ENCODE peak calls at places on chromosomes 16 and 17, in eight cellular contexts. T is cardiac fibroblast; O is astrocyte of the spinal cord; F is heart right ventricle; Y is left ventricle myocardium inferior; X is CD8-positive, alpha-beta T cell; C is left lung; E is hepatocyte. I is an unnamed sample.

GRCh38 chr16:24668481-24669001 is 60.9 kb upstream of the TNRC6A start:
- DNase-seq in T (peak), O (peak), F (peak), Y (no peak), X (no peak), C (no peak), E (no peak), I (peak)

GRCh38 chr16:28163699-28164584 is 47.8 kb downstream of the XPO6 start:
- DNase-seq in T (peak), O (peak), F (no peak), Y (no peak), X (no peak), C (no peak), E (no peak), I (no peak)

GRCh38 chr17:51703364-51704341 is 443.3 kb downstream of the UTP18 start:
- DNase-seq in T (peak), O (peak), F (peak), Y (peak), X (no peak), C (no peak), E (no peak), I (peak)

GRCh38 chr16:68704232-68704867 is 32.7 kb upstream of the CDH1 start:
- DNase-seq in T (peak), O (peak), F (peak), Y (peak), X (peak), C (peak), E (peak), I (no peak)

GRCh38 chr16:68668266-68668665 is 23.2 kb downstream of the CDH3 start:
- DNase-seq in T (no peak), O (no peak), F (no peak), Y (no peak), X (no peak), C (no peak), E (no peak), I (no peak)

GRCh38 chr16:86383488-86384262 is 126.7 kb upstream of the FOXF1 start:
- DNase-seq in T (peak), O (peak), F (no peak), Y (no peak), X (no peak), C (no peak), E (no peak), I (no peak)

GRCh38 chr17:50638851-50639767 is 4.4 kb downstream of the ABCC3 start:
- DNase-seq in T (peak), O (peak), F (peak), Y (peak), X (no peak), C (peak), E (peak), I (peak)

GRCh38 chr16:24536671-24537070 is 2.7 kb upstream of the RBBP6 start:
- DNase-seq in T (no peak), O (no peak), F (no peak), Y (no peak), X (no peak), C (no peak), E (no peak), I (no peak)

GRCh38 chr17:9929873-9930272 is 24.8 kb upstream of the RCVRN start:
- DNase-seq in T (no peak), O (no peak), F (no peak), Y (no peak), X (no peak), C (no peak), E (no peak), I (no peak)

GRCh38 chr16:85554114-85554790 is 58.9 kb upstream of the GSE1 start:
- DNase-seq in T (peak), O (peak), F (peak), Y (peak), X (peak), C (peak), E (peak), I (peak)

GRCh38 chr17:56815711-56816110 is 18.0 kb downstream of the C17orf67 start:
- DNase-seq in T (peak), O (peak), F (no peak), Y (no peak), X (no peak), C (no peak), E (no peak), I (no peak)

GRCh38 chr16:89475144-89475543 is 15.2 kb downstream of the ANKRD11 start:
- DNase-seq in T (no peak), O (no peak), F (no peak), Y (no peak), X (no peak), C (no peak), E (no peak), I (no peak)

GRCh38 chr16:79261461-79261860 is 339.1 kb downstream of the MAF start:
- DNase-seq in T (no peak), O (no peak), F (peak), Y (peak), X (no peak), C (no peak), E (peak), I (no peak)

GRCh38 chr17:36148559-36149295 is 27.7 kb downstream of the TBC1D3B start:
- DNase-seq in T (peak), O (peak), F (peak), Y (peak), X (peak), C (peak), E (peak), I (peak)

GRCh38 chr16:66741131-66741900 is 10.1 kb downstream of the DYNC1LI2 start:
- DNase-seq in T (peak), O (peak), F (peak), Y (peak), X (no peak), C (peak), E (peak), I (peak)

GRCh38 chr17:8029121-8029520 is 9.7 kb upstream of the ALOX15B start:
- DNase-seq in T (peak), O (no peak), F (no peak), Y (no peak), X (no peak), C (no peak), E (no peak), I (no peak)

GRCh38 chr16:13194766-13195165 is 293.4 kb downstream of the SHISA9 start:
- DNase-seq in T (no peak), O (no peak), F (no peak), Y (no peak), X (no peak), C (no peak), E (no peak), I (no peak)

GRCh38 chr16:68574479-68574878 is 35.4 kb downstream of the ZFP90 start:
- DNase-seq in T (no peak), O (no peak), F (no peak), Y (no peak), X (no peak), C (no peak), E (no peak), I (no peak)

GRCh38 chr17:27290916-27291598 is 2.9 kb upstream of the WSB1 start:
- DNase-seq in T (no peak), O (no peak), F (no peak), Y (no peak), X (no peak), C (no peak), E (no peak), I (no peak)

GRCh38 chr16:27489421-27489820 is 60.3 kb downstream of the GTF3C1 start:
- DNase-seq in T (no peak), O (no peak), F (no peak), Y (no peak), X (no peak), C (no peak), E (no peak), I (no peak)

GRCh38 chr16:22634913-22635312 is 124.2 kb downstream of the NPIPB5 start:
- DNase-seq in T (no peak), O (no peak), F (no peak), Y (no peak), X (no peak), C (no peak), E (no peak), I (no peak)

GRCh38 chr17:28896884-28897768 is at the start of gene FLOT2:
- DNase-seq in T (peak), O (peak), F (peak), Y (peak), X (peak), C (peak), E (peak), I (no peak)

GRCh38 chr16:50684823-50685455 is 3.8 kb upstream of the SNX20 start:
- DNase-seq in T (no peak), O (no peak), F (no peak), Y (no peak), X (no peak), C (no peak), E (no peak), I (no peak)

GRCh38 chr16:80285089-80285488 is 255.7 kb upstream of the DYNLRB2 start:
- DNase-seq in T (no peak), O (peak), F (no peak), Y (no peak), X (no peak), C (no peak), E (peak), I (no peak)

GRCh38 chr16:85199069-85199725 is 86.9 kb upstream of the CIBAR2 start:
- DNase-seq in T (no peak), O (no peak), F (no peak), Y (no peak), X (no peak), C (no peak), E (no peak), I (no peak)

GRCh38 chr17:2905269-2905668 is 109.0 kb downstream of the RAP1GAP2 start:
- DNase-seq in T (no peak), O (no peak), F (peak), Y (peak), X (no peak), C (no peak), E (no peak), I (no peak)

GRCh38 chr16:74568961-74569631 is 37.8 kb downstream of the GLG1 start:
- DNase-seq in T (no peak), O (peak), F (no peak), Y (no peak), X (no peak), C (no peak), E (no peak), I (no peak)

GRCh38 chr16:25751230-25751629 is 59.5 kb downstream of the HS3ST4 start:
- DNase-seq in T (no peak), O (no peak), F (no peak), Y (no peak), X (no peak), C (no peak), E (no peak), I (no peak)

GRCh38 chr17:43616865-43617264 is 44.9 kb downstream of the MEOX1 start:
- DNase-seq in T (no peak), O (no peak), F (no peak), Y (no peak), X (no peak), C (no peak), E (no peak), I (no peak)

GRCh38 chr17:67980456-67980855 is 15.8 kb downstream of the C17orf58 start:
- DNase-seq in T (no peak), O (no peak), F (no peak), Y (no peak), X (no peak), C (no peak), E (no peak), I (no peak)

GRCh38 chr17:65538679-65539529 is 22.5 kb downstream of the AXIN2 start:
- DNase-seq in T (no peak), O (peak), F (no peak), Y (no peak), X (no peak), C (no peak), E (no peak), I (no peak)

GRCh38 chr16:2340564-2341455 is at the start of gene ABCA3:
- DNase-seq in T (peak), O (peak), F (peak), Y (peak), X (peak), C (peak), E (peak), I (peak)

GRCh38 chr16:59044616-59045015 is 310.5 kb upstream of the GOT2 start:
- DNase-seq in T (no peak), O (no peak), F (no peak), Y (no peak), X (no peak), C (no peak), E (no peak), I (no peak)

GRCh38 chr16:48586083-48586482 is 23.9 kb downstream of the N4BP1 start:
- DNase-seq in T (no peak), O (no peak), F (no peak), Y (no peak), X (no peak), C (no peak), E (no peak), I (no peak)

GRCh38 chr16:5706206-5706605 is 608.6 kb upstream of the EEF2KMT start:
- DNase-seq in T (no peak), O (no peak), F (no peak), Y (no peak), X (no peak), C (no peak), E (no peak), I (no peak)

GRCh38 chr17:61878984-61879612 is 15.8 kb upstream of the BRIP1 start:
- DNase-seq in T (no peak), O (no peak), F (no peak), Y (no peak), X (no peak), C (no peak), E (no peak), I (no peak)
- TF ChIP-seq CTCF in T (no peak), O (no peak), F (no peak), Y (no peak), X (no peak), C (no peak), E (no peak), I (no peak)

GRCh38 chr17:850086-850827 is 68.1 kb downstream of the MRM3 start:
- DNase-seq in T (no peak), O (no peak), F (no peak), Y (no peak), X (no peak), C (no peak), E (no peak), I (no peak)
- H3K4me3 ChIP-seq in T (no peak), O (no peak), F (peak), Y (peak), X (no peak), C (no peak), E (no peak), I (no peak)

GRCh38 chr16:4391635-4392381 is 20.2 kb downstream of the VASN start:
- DNase-seq in T (no peak), O (no peak), F (no peak), Y (no peak), X (no peak), C (no peak), E (no peak), I (peak)

GRCh38 chr16:4388275-4389021 is 16.8 kb downstream of the VASN start:
- DNase-seq in T (peak), O (no peak), F (peak), Y (peak), X (no peak), C (no peak), E (no peak), I (peak)

GRCh38 chr16:4389051-4389955 is 17.7 kb downstream of the VASN start:
- DNase-seq in T (no peak), O (no peak), F (no peak), Y (peak), X (no peak), C (no peak), E (no peak), I (no peak)

GRCh38 chr16:4392382-4393242 is 21.0 kb downstream of the VASN start:
- DNase-seq in T (peak), O (peak), F (no peak), Y (peak), X (peak), C (no peak), E (peak), I (peak)

DNA sequence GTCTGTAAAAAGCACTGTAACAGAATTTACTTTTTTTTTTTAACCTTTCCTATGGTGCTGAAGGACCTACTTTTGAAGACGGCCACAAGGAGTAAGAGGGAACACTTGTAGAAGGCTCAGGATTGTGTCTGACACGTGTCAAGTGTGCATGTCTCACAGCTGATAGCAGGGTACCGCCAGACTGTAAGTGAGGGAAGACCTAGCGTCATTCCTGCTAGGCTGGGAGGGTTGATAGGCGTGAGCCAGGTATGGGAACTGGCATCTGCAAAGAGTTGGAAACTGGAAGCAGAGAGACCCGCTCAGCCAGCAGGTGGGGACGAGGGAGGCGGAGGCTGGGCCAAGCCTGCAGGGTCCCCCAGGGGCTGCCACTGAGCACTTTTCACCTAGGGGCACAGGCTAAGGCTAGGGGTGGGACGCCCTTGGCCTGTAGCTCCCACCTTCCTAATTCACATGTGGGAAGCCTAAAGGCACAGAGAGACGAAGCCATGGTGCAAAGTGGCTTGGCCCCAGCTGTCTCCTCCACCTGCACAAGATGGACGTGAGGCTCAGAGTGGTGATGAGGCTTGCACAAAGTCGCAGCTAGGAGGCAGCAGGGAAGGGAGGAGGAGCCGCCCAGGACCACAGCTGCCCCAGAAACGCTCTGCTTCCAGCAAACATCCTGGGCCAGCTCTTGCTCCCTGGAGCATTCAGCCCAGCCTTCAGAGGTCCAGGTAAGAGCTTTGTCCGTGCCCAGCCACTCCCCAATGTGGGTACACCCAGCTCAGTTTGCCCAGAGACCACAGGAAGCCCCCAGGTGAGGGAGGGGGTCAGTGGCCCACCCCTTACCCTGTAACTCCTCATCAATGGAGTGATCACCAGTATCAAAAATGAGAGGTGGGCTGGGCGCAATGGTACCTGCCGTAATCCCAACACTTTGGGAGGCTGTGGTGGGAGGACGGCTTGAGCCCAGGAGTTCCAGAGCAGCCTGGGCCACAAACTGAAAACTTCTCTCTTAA is 18.9 kb downstream of the VASN start:
- DNase-seq in T (no peak), O (no peak), F (no peak), Y (no peak), X (no peak), C (no peak), E (no peak), I (no peak)
- TF ChIP-seq CTCF in T (peak), O (peak), F (no peak), Y (no peak), X (no peak), C (no peak), E (no peak), I (no peak)

GRCh38 chr17:17691468-17692263 is 10.4 kb downstream of the RAI1 start:
- DNase-seq in T (no peak), O (no peak), F (peak), Y (no peak), X (no peak), C (peak), E (no peak), I (no peak)
- H3K4me3 ChIP-seq in T (no peak), O (no peak), F (no peak), Y (no peak), X (no peak), C (no peak), E (no peak), I (no peak)

GRCh38 chr17:73829676-73830280 is 185.5 kb upstream of the SDK2 start:
- DNase-seq in T (no peak), O (no peak), F (no peak), Y (no peak), X (no peak), C (peak), E (no peak), I (no peak)

GRCh38 chr17:73827627-73828241 is 183.5 kb upstream of the SDK2 start:
- DNase-seq in T (peak), O (no peak), F (peak), Y (no peak), X (no peak), C (no peak), E (peak), I (no peak)

GRCh38 chr17:73824321-73824720 is 180.1 kb upstream of the SDK2 start:
- DNase-seq in T (no peak), O (no peak), F (no peak), Y (no peak), X (no peak), C (no peak), E (no peak), I (no peak)

GRCh38 chr17:73826181-73826871 is 182.1 kb upstream of the SDK2 start:
- DNase-seq in T (no peak), O (no peak), F (no peak), Y (no peak), X (no peak), C (no peak), E (no peak), I (no peak)

DNA sequence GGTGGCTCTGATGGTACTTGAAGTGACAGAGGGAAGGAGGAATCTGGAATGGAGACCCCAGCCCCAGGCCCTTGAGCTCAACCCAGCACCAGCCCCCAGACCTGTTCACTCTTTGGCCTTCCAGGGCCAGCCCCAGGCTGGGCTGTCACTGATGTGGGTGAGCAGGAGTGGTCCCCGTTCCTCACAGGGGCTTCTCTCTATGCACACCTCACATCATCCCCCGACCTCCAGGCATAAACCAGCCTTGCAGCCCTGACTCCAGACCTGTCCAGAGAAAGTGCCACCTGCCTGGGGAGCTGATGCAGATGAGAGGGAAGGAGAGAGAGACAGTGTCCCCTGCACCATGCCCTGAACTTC is 182.6 kb upstream of the SDK2 start:
- DNase-seq in T (no peak), O (no peak), F (no peak), Y (no peak), X (no peak), C (no peak), E (no peak), I (no peak)
- TF ChIP-seq CTCF in T (no peak), O (no peak), F (no peak), Y (no peak), X (no peak), C (no peak), E (no peak), I (no peak)

GRCh38 chr17:77322284-77322533 is 181.4 kb downstream of the SEC14L1 start:
- DNase-seq in T (no peak), O (no peak), F (no peak), Y (no peak), X (no peak), C (no peak), E (no peak), I (no peak)
- H3K4me3 ChIP-seq in T (peak), O (peak), F (peak), Y (peak), X (no peak), C (no peak), E (no peak), I (peak)